ENCODE peak calls at places on chromosome 14, in eight cellular contexts. V is activated T-cell treated with anti-CD3 and anti-CD28 coated beads, Interleukin-2, amount 50 U/mL, for 24 hours; L is IMR-90; D is stimulated activated CD4-positive, alpha-beta T cell treated with anti-CD3 and anti-CD28 coated beads, Interleukin-15, amount 100 ng/mL, for 1 hour; R is stimulated activated CD8-positive, alpha-beta memory T cell treated with anti-CD3 and anti-CD28 coated beads, Interleukin-15, amount 100 ng/mL, for 48 hours; K is GM13977; J is right atrium auricular region; S is cerebellar cortex. A is an unnamed sample.
A peak's percentile ranks its signal among the peaks of the same experiment; 100 is the strongest.

GRCh38 chr14:76763362-76764041 is 2.2 kb downstream of the VASH1 start:
- DNase-seq in J (peak; percentile 53), K (no peak), S (peak; percentile 55), V (no peak), D (no peak), L (peak; percentile 40), R (no peak), A (no peak)

GRCh38 chr14:105925615-105926414 is 399.4 kb downstream of the TMEM121 start:
- DNase-seq in D (no peak), L (no peak), K (no peak), J (no peak), R (no peak), S (no peak), V (no peak), A (no peak)

GRCh38 chr14:76576047-76576741 is 185.1 kb upstream of the VASH1 start:
- DNase-seq in V (no peak), J (no peak), K (no peak), S (no peak), L (peak; percentile 1), D (no peak), R (no peak), A (no peak)

GRCh38 chr14:105275267-105275946 is 25.4 kb downstream of the BRF1 start:
- DNase-seq in V (no peak), R (no peak), J (no peak), K (no peak), S (no peak), D (no peak), L (peak; percentile 68), A (no peak)

GRCh38 chr14:101032433-101032832 is 128.9 kb upstream of the RTL1 start:
- DNase-seq in D (no peak), J (no peak), L (no peak), K (no peak), S (no peak), R (no peak), V (no peak), A (no peak)

GRCh38 chr14:30291216-30291615 is 267.7 kb upstream of the G2E3 start:
- DNase-seq in D (no peak), R (no peak), S (no peak), L (peak; percentile 75), V (no peak), K (no peak), J (no peak), A (no peak)

GRCh38 chr14:96634896-96635295 is 132.7 kb downstream of the PAPOLA start:
- DNase-seq in D (no peak), R (no peak), S (no peak), K (no peak), J (peak; percentile 32), V (no peak), L (no peak), A (no peak)

GRCh38 chr14:93028724-93029076 is 87.0 kb downstream of the ITPK1 start:
- DNase-seq in J (no peak), R (no peak), S (no peak), L (no peak), K (no peak), D (no peak), V (no peak), A (no peak)

GRCh38 chr14:70919774-70920173 is 12.5 kb downstream of the PCNX1 start:
- DNase-seq in V (no peak), D (no peak), S (no peak), R (no peak), K (no peak), J (no peak), L (peak; percentile 37), A (no peak)

GRCh38 chr14:98725196-98725595 is 546.8 kb downstream of the BCL11B start:
- DNase-seq in S (no peak), R (no peak), D (no peak), L (no peak), K (no peak), V (no peak), J (no peak), A (no peak)

GRCh38 chr14:58072288-58073071 is 79.5 kb downstream of the ARMH4 start:
- DNase-seq in L (peak; percentile 74), J (no peak), S (peak; percentile 83), D (no peak), R (no peak), K (peak; percentile 53), V (peak; percentile 34), A (peak; percentile 11)

GRCh38 chr14:106578479-106578878 is 1052.1 kb downstream of the TMEM121 start:
- DNase-seq in J (no peak), R (no peak), D (no peak), S (no peak), L (no peak), V (no peak), K (no peak), A (no peak)

GRCh38 chr14:22070119-22070982 is 396.7 kb upstream of the OR4E1 start:
- DNase-seq in J (no peak), V (peak; percentile 57), D (peak; percentile 11), K (no peak), L (no peak), R (no peak), S (no peak), A (peak; percentile 11)

GRCh38 chr14:75267141-75267601 is 11.5 kb upstream of the FOS start:
- DNase-seq in S (no peak), L (peak; percentile 83), D (no peak), V (no peak), R (no peak), K (no peak), J (no peak), A (no peak)

GRCh38 chr14:55306938-55307589 is 35.8 kb downstream of the FBXO34 start:
- DNase-seq in S (no peak), J (no peak), R (no peak), V (no peak), L (no peak), D (no peak), K (no peak), A (no peak)

GRCh38 chr14:65219353-65219752 is 117.0 kb upstream of the MAX start:
- DNase-seq in K (no peak), V (no peak), D (no peak), S (no peak), L (no peak), R (no peak), J (no peak), A (no peak)

GRCh38 chr14:59358105-59358504 is 107.1 kb downstream of the GPR135 start:
- DNase-seq in D (no peak), S (no peak), V (no peak), J (peak; percentile 85), L (peak; percentile 67), R (no peak), K (no peak), A (no peak)

GRCh38 chr14:67833403-67833802 is 13.8 kb downstream of the RAD51B start:
- DNase-seq in V (no peak), S (no peak), L (no peak), K (no peak), R (no peak), J (no peak), D (no peak), A (no peak)

GRCh38 chr14:87630808-87631207 is 362.2 kb downstream of the GALC start:
- DNase-seq in J (no peak), R (no peak), S (no peak), L (no peak), V (no peak), K (no peak), D (no peak), A (no peak)

GRCh38 chr14:71242237-71242748 is 335.0 kb downstream of the PCNX1 start:
- DNase-seq in L (peak; percentile 78), S (no peak), R (no peak), D (no peak), J (no peak), V (no peak), K (no peak), A (no peak)

GRCh38 chr14:106129274-106129673 is 602.9 kb downstream of the TMEM121 start:
- DNase-seq in R (no peak), J (no peak), D (no peak), L (no peak), V (peak; percentile 43), S (no peak), K (no peak), A (no peak)

GRCh38 chr14:101980700-101981099 is 16.3 kb downstream of the DYNC1H1 start:
- DNase-seq in K (peak; percentile 46), J (peak; percentile 88), V (no peak), S (peak; percentile 70), R (no peak), D (no peak), L (peak; percentile 99), A (no peak)

A was measured in central memory CD8-positive, alpha-beta T cell.